ENCODE peak calls at places on chromosomes 3 and 15, in eight cellular contexts. One of them, this sample, is unnamed.
A peak's percentile ranks its signal among the peaks of the same experiment; 100 is the strongest.

GRCh38 chr3:124887177-124887995 is at the start of gene ITGB5:
- DNase-seq in A549: peak; percentile 53
- DNase-seq in MM.1S: peak; percentile 68
- DNase-seq in RPMI7951: peak; percentile 89
- DNase-seq in stimulated activated CD4-positive, alpha-beta T cell treated with anti-CD3 and anti-CD28 coated beads, Interleukin-2, amount 100 ng/mL, for 48 hours: peak; percentile 11
- DNase-seq in fibroblast of mammary gland: peak; percentile 74
- DNase-seq in left ventricle myocardium inferior: peak; percentile 86
- DNase-seq in T-helper 2 cell: no peak
- DNase-seq in this sample: peak; percentile 69

GRCh38 chr3:105233056-105233455 is 133.7 kb upstream of the ALCAM start:
- DNase-seq in fibroblast of mammary gland: no peak
- DNase-seq in A549: no peak
- DNase-seq in stimulated activated CD4-positive, alpha-beta T cell treated with anti-CD3 and anti-CD28 coated beads, Interleukin-2, amount 100 ng/mL, for 48 hours: no peak
- DNase-seq in left ventricle myocardium inferior: no peak
- DNase-seq in RPMI7951: no peak
- DNase-seq in MM.1S: no peak
- DNase-seq in T-helper 2 cell: no peak
- DNase-seq in this sample: no peak

GRCh38 chr15:90890839-90891238 is 6.5 kb downstream of the FES start:
- DNase-seq in left ventricle myocardium inferior: no peak
- DNase-seq in T-helper 2 cell: no peak
- DNase-seq in A549: no peak
- DNase-seq in MM.1S: no peak
- DNase-seq in RPMI7951: no peak
- DNase-seq in stimulated activated CD4-positive, alpha-beta T cell treated with anti-CD3 and anti-CD28 coated beads, Interleukin-2, amount 100 ng/mL, for 48 hours: no peak
- DNase-seq in fibroblast of mammary gland: no peak
- DNase-seq in this sample: no peak

GRCh38 chr15:68587769-68588385 is 9.1 kb downstream of the CORO2B start:
- DNase-seq in RPMI7951: no peak
- DNase-seq in A549: no peak
- DNase-seq in T-helper 2 cell: no peak
- DNase-seq in left ventricle myocardium inferior: no peak
- DNase-seq in stimulated activated CD4-positive, alpha-beta T cell treated with anti-CD3 and anti-CD28 coated beads, Interleukin-2, amount 100 ng/mL, for 48 hours: no peak
- DNase-seq in fibroblast of mammary gland: no peak
- DNase-seq in MM.1S: no peak
- DNase-seq in this sample: no peak

GRCh38 chr3:16658933-16659793 is 53.9 kb upstream of the DAZL start:
- DNase-seq in stimulated activated CD4-positive, alpha-beta T cell treated with anti-CD3 and anti-CD28 coated beads, Interleukin-2, amount 100 ng/mL, for 48 hours: no peak
- DNase-seq in MM.1S: no peak
- DNase-seq in A549: no peak
- DNase-seq in fibroblast of mammary gland: no peak
- DNase-seq in RPMI7951: no peak
- DNase-seq in T-helper 2 cell: no peak
- DNase-seq in left ventricle myocardium inferior: no peak
- DNase-seq in this sample: no peak

GRCh38 chr3:82038536-82038935 is 277.1 kb upstream of the GBE1 start:
- DNase-seq in left ventricle myocardium inferior: no peak
- DNase-seq in fibroblast of mammary gland: no peak
- DNase-seq in MM.1S: no peak
- DNase-seq in stimulated activated CD4-positive, alpha-beta T cell treated with anti-CD3 and anti-CD28 coated beads, Interleukin-2, amount 100 ng/mL, for 48 hours: no peak
- DNase-seq in T-helper 2 cell: no peak
- DNase-seq in RPMI7951: no peak
- DNase-seq in A549: no peak
- DNase-seq in this sample: no peak

GRCh38 chr3:127984241-127984975 is 67.8 kb upstream of the SEC61A1 start:
- DNase-seq in stimulated activated CD4-positive, alpha-beta T cell treated with anti-CD3 and anti-CD28 coated beads, Interleukin-2, amount 100 ng/mL, for 48 hours: no peak
- DNase-seq in A549: no peak
- DNase-seq in fibroblast of mammary gland: no peak
- DNase-seq in left ventricle myocardium inferior: no peak
- DNase-seq in RPMI7951: peak; percentile 95
- DNase-seq in T-helper 2 cell: no peak
- DNase-seq in MM.1S: no peak
- DNase-seq in this sample: no peak

GRCh38 chr3:77475545-77475944 is 435.6 kb downstream of the ROBO2 start:
- DNase-seq in A549: no peak
- DNase-seq in RPMI7951: no peak
- DNase-seq in stimulated activated CD4-positive, alpha-beta T cell treated with anti-CD3 and anti-CD28 coated beads, Interleukin-2, amount 100 ng/mL, for 48 hours: no peak
- DNase-seq in MM.1S: no peak
- DNase-seq in left ventricle myocardium inferior: no peak
- DNase-seq in fibroblast of mammary gland: no peak
- DNase-seq in T-helper 2 cell: no peak
- DNase-seq in this sample: no peak

GRCh38 chr3:139123377-139124095 is 78.8 kb upstream of the PRR23C start:
- DNase-seq in fibroblast of mammary gland: peak; percentile 62
- DNase-seq in RPMI7951: no peak
- DNase-seq in T-helper 2 cell: no peak
- DNase-seq in A549: no peak
- DNase-seq in left ventricle myocardium inferior: no peak
- DNase-seq in stimulated activated CD4-positive, alpha-beta T cell treated with anti-CD3 and anti-CD28 coated beads, Interleukin-2, amount 100 ng/mL, for 48 hours: no peak
- DNase-seq in MM.1S: no peak
- DNase-seq in this sample: no peak

GRCh38 chr3:20110826-20111225 is 70.6 kb downstream of the KAT2B start:
- DNase-seq in fibroblast of mammary gland: no peak
- DNase-seq in T-helper 2 cell: no peak
- DNase-seq in RPMI7951: no peak
- DNase-seq in A549: no peak
- DNase-seq in stimulated activated CD4-positive, alpha-beta T cell treated with anti-CD3 and anti-CD28 coated beads, Interleukin-2, amount 100 ng/mL, for 48 hours: no peak
- DNase-seq in MM.1S: no peak
- DNase-seq in left ventricle myocardium inferior: no peak
- DNase-seq in this sample: no peak

GRCh38 chr3:12884104-12884742 is 42.9 kb upstream of the RPL32 start:
- DNase-seq in T-helper 2 cell: no peak
- DNase-seq in fibroblast of mammary gland: no peak
- DNase-seq in left ventricle myocardium inferior: peak; percentile 55
- DNase-seq in MM.1S: no peak
- DNase-seq in stimulated activated CD4-positive, alpha-beta T cell treated with anti-CD3 and anti-CD28 coated beads, Interleukin-2, amount 100 ng/mL, for 48 hours: no peak
- DNase-seq in A549: no peak
- DNase-seq in RPMI7951: peak; percentile 27
- DNase-seq in this sample: no peak

GRCh38 chr15:90883971-90884718 is at the start of gene FES:
- DNase-seq in stimulated activated CD4-positive, alpha-beta T cell treated with anti-CD3 and anti-CD28 coated beads, Interleukin-2, amount 100 ng/mL, for 48 hours: no peak
- DNase-seq in MM.1S: no peak
- DNase-seq in fibroblast of mammary gland: no peak
- DNase-seq in left ventricle myocardium inferior: peak; percentile 81
- DNase-seq in T-helper 2 cell: no peak
- DNase-seq in A549: no peak
- DNase-seq in RPMI7951: peak; percentile 46
- DNase-seq in this sample: no peak

GRCh38 chr15:40763801-40764765 is at the start of gene GCHFR:
- DNase-seq in left ventricle myocardium inferior: peak; percentile 78
- DNase-seq in stimulated activated CD4-positive, alpha-beta T cell treated with anti-CD3 and anti-CD28 coated beads, Interleukin-2, amount 100 ng/mL, for 48 hours: peak; percentile 68
- DNase-seq in MM.1S: peak; percentile 71
- DNase-seq in A549: peak; percentile 67
- DNase-seq in fibroblast of mammary gland: peak; percentile 33
- DNase-seq in T-helper 2 cell: peak; percentile 55
- DNase-seq in RPMI7951: peak; percentile 59
- DNase-seq in this sample: no peak

This sample was measured in SW 1271.